ENCODE peak calls at places on chromosomes 3 and 15, in seven cellular contexts. A is ovary; U is MM.1S; G is GM23248; K is cardiac muscle cell; O is CD4-positive, CD25-positive, alpha-beta regulatory T cell; D is tibial artery. C is an unnamed sample.
A peak's percentile ranks its signal among the peaks of the same experiment; 100 is the strongest.

GRCh38 chr15:81301385-81301784 is 22.6 kb downstream of the STARD5 start:
- DNase-seq in A (no peak), U (no peak), G (no peak), K (no peak), O (no peak), D (no peak), C (no peak)

GRCh38 chr3:45874677-45875346 is 11.5 kb upstream of the CCR9 start:
- DNase-seq in A (no peak), U (peak; percentile 37), G (no peak), K (no peak), O (no peak), D (no peak), C (no peak)

GRCh38 chr3:126418256-126418530 is 23.5 kb downstream of the CFAP100 start:
- DNase-seq in A (no peak), U (no peak), G (no peak), K (no peak), O (no peak), D (no peak), C (no peak)

GRCh38 chr3:22691407-22691806 is 511.7 kb upstream of the UBE2E2 start:
- DNase-seq in A (no peak), U (no peak), G (no peak), K (no peak), O (no peak), D (no peak), C (no peak)

GRCh38 chr3:98670020-98670419 is 76.6 kb upstream of the CPOX start:
- DNase-seq in A (no peak), U (no peak), G (no peak), K (no peak), O (no peak), D (no peak), C (no peak)

GRCh38 chr15:47750030-47750739 is 32.9 kb downstream of the SEMA6D start:
- DNase-seq in A (peak; percentile 21), U (peak; percentile 16), G (peak; percentile 92), K (no peak), O (no peak), D (no peak), C (no peak)

GRCh38 chr15:52228928-52229327 is 37.7 kb upstream of the GNB5 start:
- DNase-seq in A (no peak), U (peak; percentile 19), G (peak; percentile 13), K (no peak), O (no peak), D (no peak), C (peak; percentile 37)

GRCh38 chr3:129686941-129687340 is 80.5 kb upstream of the PLXND1 start:
- DNase-seq in A (no peak), U (no peak), G (no peak), K (no peak), O (no peak), D (no peak), C (no peak)

GRCh38 chr15:65416845-65417416 is 5.8 kb downstream of the IGDCC4 start:
- DNase-seq in A (peak; percentile 87), U (no peak), G (no peak), K (no peak), O (no peak), D (peak; percentile 51), C (no peak)

GRCh38 chr15:38873151-38873550 is 308.5 kb upstream of the RASGRP1 start:
- DNase-seq in A (no peak), U (no peak), G (no peak), K (no peak), O (no peak), D (no peak), C (no peak)

GRCh38 chr15:63043391-63044076 is 987 bp downstream of the TPM1 start:
- DNase-seq in A (no peak), U (no peak), G (peak; percentile 50), K (no peak), O (peak; percentile 16), D (no peak), C (no peak)

GRCh38 chr3:141471160-141471559 is 15.7 kb upstream of the RASA2 start:
- DNase-seq in A (no peak), U (no peak), G (peak; percentile 73), K (no peak), O (no peak), D (no peak), C (peak; percentile 87)

GRCh38 chr3:138184994-138185393 is 2.1 kb upstream of the ARMC8 start:
- DNase-seq in A (no peak), U (no peak), G (peak; percentile 35), K (peak; percentile 28), O (no peak), D (no peak), C (no peak)

DNA sequence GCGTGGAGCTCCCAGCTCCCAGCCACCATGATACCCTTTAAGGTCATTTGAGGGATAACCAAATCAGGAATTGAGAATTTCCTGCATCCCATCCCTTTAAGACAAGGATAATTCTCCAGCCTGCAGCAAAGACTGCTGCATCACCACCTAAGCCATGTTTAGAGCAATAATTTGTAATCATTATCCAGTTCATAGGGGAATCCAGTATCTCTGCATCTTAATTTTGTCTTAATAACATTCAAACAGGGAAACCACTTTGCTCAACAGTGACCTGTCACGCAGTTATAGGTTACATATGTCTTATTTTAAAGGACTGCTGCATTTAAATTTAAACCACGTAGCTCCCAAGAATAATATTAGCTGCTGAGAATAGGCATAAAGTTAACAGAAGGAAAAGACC is 188.4 kb downstream of the SSR3 start:
- DNase-seq in A (no peak), U (no peak), G (no peak), K (no peak), O (no peak), D (no peak), C (no peak)
- H3K27me3 ChIP-seq in A (no peaks in the 10 kb centered on the region), U (no peaks in the 10 kb centered on the region), G (no peaks in the 10 kb centered on the region), K (no peaks in the 10 kb centered on the region), O (no peaks in the 10 kb centered on the region), D (no peaks in the 10 kb centered on the region), C (no peaks in the 10 kb centered on the region)

DNA sequence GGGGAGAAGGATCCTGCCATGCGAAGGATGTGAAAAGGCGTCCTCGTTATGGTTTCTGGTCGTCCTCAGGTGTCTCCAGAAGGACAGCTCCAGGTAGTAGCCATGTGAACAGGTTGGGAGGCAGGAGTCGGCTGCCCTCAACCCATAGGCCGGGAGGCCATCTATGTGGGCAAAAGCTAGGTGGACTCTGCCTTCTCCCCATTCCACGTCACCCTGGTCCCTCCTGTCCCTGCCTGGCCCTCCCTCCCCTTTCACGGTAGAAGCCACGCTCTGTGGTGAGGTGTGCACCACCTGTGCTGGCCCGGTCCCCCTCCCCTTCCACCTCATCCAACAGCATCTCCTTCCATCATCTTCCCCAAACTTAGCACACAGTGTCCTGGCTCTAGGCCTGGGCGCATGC is 16.3 kb downstream of the ITIH3 start:
- DNase-seq in A (no peak), U (no peak), G (no peak), K (no peak), O (no peak), D (no peak), C (no peak)
- H3K4me1 ChIP-seq in A (no peaks in the 10 kb centered on the region), U (no peaks in the 10 kb centered on the region), G (no peaks in the 10 kb centered on the region), K (no peaks in the 10 kb centered on the region), O (no peaks in the 10 kb centered on the region), D (no peaks in the 10 kb centered on the region), C (no peaks in the 10 kb centered on the region)

DNA sequence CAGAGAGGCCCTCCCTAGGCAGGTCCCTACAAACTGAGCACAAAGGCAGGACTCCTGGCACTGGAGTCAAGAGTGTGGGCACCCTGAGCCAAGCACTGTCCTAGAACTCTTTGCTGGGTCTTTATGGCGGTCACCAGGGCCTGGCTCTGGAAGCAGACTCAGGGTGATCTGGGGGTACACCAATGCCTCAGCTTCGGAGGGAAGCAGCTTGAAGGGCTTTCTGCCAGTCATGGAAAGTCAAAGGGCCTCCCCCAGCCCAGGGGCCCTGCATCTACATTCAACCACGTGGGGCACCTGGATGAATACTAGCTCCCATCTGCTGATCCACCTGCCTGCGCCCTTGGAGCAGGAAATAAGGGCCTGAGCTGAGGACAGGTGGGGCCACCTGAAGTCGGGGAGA is 7.4 kb downstream of the EPB42 start:
- DNase-seq in A (no peak), U (no peak), G (no peak), K (no peak), O (no peak), D (no peak), C (no peak)
- H3K27me3 ChIP-seq in A (no peaks in the 10 kb centered on the region), U (no peaks in the 10 kb centered on the region), G (peaks cover 36% of the 10 kb centered on the region), K (no peaks in the 10 kb centered on the region), O (peaks cover 2% of the 10 kb centered on the region), D (no peaks in the 10 kb centered on the region), C (no peaks in the 10 kb centered on the region)

DNA sequence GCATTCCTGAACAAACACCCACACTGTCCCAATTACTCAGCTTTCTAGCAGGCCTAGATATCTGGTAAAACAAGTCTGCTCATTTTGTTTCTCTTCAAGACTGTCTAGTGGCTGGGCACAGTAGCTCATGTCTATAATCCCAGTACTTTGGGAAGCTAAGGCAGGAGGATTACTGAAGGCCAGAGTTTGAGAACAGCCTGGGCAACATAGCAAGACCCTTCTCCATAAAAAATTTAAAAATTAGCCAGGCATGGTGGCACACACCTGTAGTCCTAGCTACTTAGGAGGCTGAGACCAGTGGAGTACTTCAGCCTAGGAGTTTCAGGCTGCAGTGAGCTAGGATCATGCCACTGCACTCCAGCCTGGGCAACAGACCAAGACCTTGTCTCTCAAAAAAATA is 6.2 kb upstream of the PTPN23 start:
- DNase-seq in A (no peak), U (no peak), G (no peak), K (no peak), O (no peak), D (no peak), C (no peak)
- H3K4me1 ChIP-seq in A (peaks cover 3% of the 10 kb centered on the region), U (peaks cover 1% of the 10 kb centered on the region), G (peaks cover 3% of the 10 kb centered on the region), K (peaks cover 3% of the 10 kb centered on the region), O (peaks cover 4% of the 10 kb centered on the region), D (peaks cover 10% of the 10 kb centered on the region), C (peaks cover 10% of the 10 kb centered on the region)

C was measured in adrenal gland.